ENCODE peak calls at places on chromosome 17, in nine cellular contexts. O is upper lobe of right lung; X is NCI-H1092 treated with DMSO at 0.1 percent for 48 hours; D is AML-193; W is stimulated activated CD4-positive, alpha-beta T cell treated with anti-CD3 and anti-CD28 coated beads, Interleukin-4, amount 100 ng/mL, for 24 hours; K is fibroblast of the conjunctiva; Y is Kasumi-1; M is neural crest cell; P is amygdala. R is an unnamed sample.

GRCh38 chr17:77042688-77043330 is 98.0 kb upstream of the SEC14L1 start:
- DNase-seq in K (no peak), Y (no peak), O (no peak), W (no peak), X (peak), D (no peak), M (no peak), P (no peak), R (peak)

GRCh38 chr17:14604920-14605599 is 304.2 kb downstream of the HS3ST3B1 start:
- DNase-seq in O (no peak), M (no peak), Y (peak), K (no peak), P (peak), W (no peak), D (peak), X (no peak), R (no peak)

GRCh38 chr17:19303367-19303776 is 59.2 kb downstream of the B9D1 start:
- DNase-seq in O (peak), M (no peak), W (no peak), K (no peak), P (no peak), D (no peak), X (no peak), Y (no peak), R (no peak)

GRCh38 chr17:76547183-76547641 is 7.4 kb downstream of the PRCD start:
- DNase-seq in X (peak), W (peak), K (peak), M (peak), P (no peak), O (no peak), Y (peak), D (peak), R (peak)

GRCh38 chr17:36940313-36941264 is 3.3 kb downstream of the LHX1 start:
- DNase-seq in W (no peak), Y (no peak), M (no peak), O (no peak), K (no peak), P (no peak), X (no peak), D (no peak), R (no peak)

GRCh38 chr17:58310511-58311428 is 17.8 kb downstream of the TSPOAP1 start:
- DNase-seq in Y (no peak), M (no peak), D (no peak), X (no peak), W (no peak), O (peak), P (no peak), K (no peak), R (no peak)

GRCh38 chr17:2883544-2884203 is 87.4 kb downstream of the RAP1GAP2 start:
- DNase-seq in O (no peak), Y (no peak), K (no peak), X (peak), W (no peak), M (no peak), D (no peak), P (no peak), R (peak)

GRCh38 chr17:45813051-45813731 is 29.1 kb downstream of the CRHR1 start:
- DNase-seq in X (no peak), Y (no peak), K (no peak), P (no peak), D (no peak), W (no peak), O (no peak), M (peak), R (no peak)

GRCh38 chr17:73532441-73532901 is 111.8 kb downstream of the SDK2 start:
- DNase-seq in Y (no peak), O (no peak), P (no peak), W (no peak), X (no peak), M (no peak), D (no peak), K (no peak), R (peak)

GRCh38 chr17:6100146-6100545 is 30.0 kb downstream of the WSCD1 start:
- DNase-seq in K (no peak), M (no peak), O (peak), Y (no peak), X (no peak), P (no peak), W (no peak), D (no peak), R (no peak)

GRCh38 chr17:80264048-80264792 is 3.6 kb downstream of the RNF213 start:
- DNase-seq in W (peak), X (no peak), D (no peak), P (no peak), M (no peak), K (no peak), O (peak), Y (peak), R (no peak)

GRCh38 chr17:34318474-34318873 is 761 bp upstream of the CCL8 start:
- DNase-seq in X (no peak), D (peak), Y (peak), P (no peak), K (no peak), O (peak), W (no peak), M (no peak), R (no peak)

GRCh38 chr17:3812771-3813170 is 11.8 kb upstream of the ITGAE start:
- DNase-seq in O (no peak), M (no peak), P (no peak), X (no peak), K (no peak), W (no peak), D (no peak), Y (no peak), R (no peak)

GRCh38 chr17:76384222-76384986 is at the start of gene SPHK1:
- DNase-seq in K (peak), O (peak), P (no peak), Y (peak), X (no peak), D (peak), M (peak), W (peak), R (peak)

GRCh38 chr17:36575028-36575427 is 16.7 kb upstream of the DHRS11 start:
- DNase-seq in Y (no peak), K (no peak), P (no peak), W (no peak), X (no peak), D (no peak), M (no peak), O (no peak), R (no peak)

GRCh38 chr17:416293-417206 is 63.9 kb upstream of the RPH3AL start:
- DNase-seq in P (no peak), D (no peak), X (no peak), K (no peak), O (no peak), Y (no peak), W (peak), M (no peak), R (no peak)

GRCh38 chr17:31558748-31559646 is 167.5 kb downstream of the RAB11FIP4 start:
- DNase-seq in M (peak), X (peak), K (peak), P (peak), W (peak), D (peak), Y (peak), O (peak), R (peak)

GRCh38 chr17:18315498-18316360 is 636 bp downstream of the SMCR8 start:
- DNase-seq in W (no peak), X (no peak), P (no peak), D (peak), K (no peak), Y (no peak), O (no peak), M (no peak), R (no peak)

GRCh38 chr17:12584727-12585126 is 81.0 kb upstream of the MYOCD start:
- DNase-seq in P (no peak), W (no peak), O (no peak), K (no peak), D (no peak), M (no peak), X (no peak), Y (no peak), R (no peak)

GRCh38 chr17:82534401-82534812 is 14.9 kb downstream of the FOXK2 start:
- DNase-seq in M (no peak), K (no peak), Y (no peak), X (no peak), D (no peak), O (no peak), W (no peak), P (no peak), R (no peak)